ENCODE peak calls at places on chromosomes 11 and 22, in four cellular contexts. C is Panc1, Q is suprapubic skin, E is stomach. O is an unnamed sample.

GRCh38 chr22:38397189-38398097 is 57.6 kb downstream of the KCNJ4 start:
- DNase-seq in Q (no peak), E (no peak), C (no peak), O (peak)

GRCh38 chr11:101390539-101390938 is 193.3 kb downstream of the TRPC6 start:
- DNase-seq in Q (no peak), C (no peak), E (no peak), O (no peak)

GRCh38 chr11:98601181-98601773 is 419.5 kb upstream of the CNTN5 start:
- DNase-seq in Q (no peak), E (no peak), C (no peak), O (no peak)

GRCh38 chr22:44130076-44130711 is 50.5 kb upstream of the PARVG start:
- DNase-seq in E (no peak), Q (no peak), C (no peak), O (no peak)

GRCh38 chr11:13143486-13144297 is 133.9 kb upstream of the BMAL1 start:
- DNase-seq in C (no peak), Q (no peak), E (peak), O (no peak)

GRCh38 chr22:26414347-26414746 is 14.7 kb upstream of the ASPHD2 start:
- DNase-seq in E (no peak), C (no peak), Q (no peak), O (no peak)

GRCh38 chr22:30816413-30816812 is 121.7 kb downstream of the OSBP2 start:
- DNase-seq in C (no peak), E (no peak), Q (peak), O (no peak)

GRCh38 chr22:25068701-25069100 is 116.2 kb downstream of the KIAA1671 start:
- DNase-seq in E (no peak), C (no peak), Q (no peak), O (no peak)

GRCh38 chr11:118263694-118264567 is at the start of gene MPZL2:
- DNase-seq in Q (no peak), C (no peak), E (peak), O (peak)

GRCh38 chr11:13207665-13208594 is 69.7 kb upstream of the BMAL1 start:
- DNase-seq in C (no peak), E (no peak), Q (no peak), O (peak)

GRCh38 chr11:15127341-15127740 is 12.6 kb downstream of the INSC start:
- DNase-seq in Q (no peak), E (no peak), C (no peak), O (no peak)

GRCh38 chr11:18798941-18799469 is 7.4 kb upstream of the PTPN5 start:
- DNase-seq in C (no peak), Q (no peak), E (no peak), O (no peak)

GRCh38 chr22:36331306-36331911 is 56.4 kb downstream of the MYH9 start:
- DNase-seq in C (no peak), Q (no peak), E (peak), O (no peak)

GRCh38 chr11:60945295-60945667 is 6.7 kb downstream of the SLC15A3 start:
- DNase-seq in Q (no peak), C (no peak), E (no peak), O (no peak)

GRCh38 chr22:36986242-36986821 is 32.9 kb downstream of the TST start:
- DNase-seq in E (peak), Q (no peak), C (peak), O (no peak)

GRCh38 chr22:36369004-36369921 is 18.5 kb downstream of the MYH9 start:
- DNase-seq in C (no peak), E (no peak), Q (no peak), O (no peak)

GRCh38 chr22:39405346-39406085 is 5.9 kb downstream of the TAB1 start:
- DNase-seq in E (no peak), C (no peak), Q (no peak), O (peak)

GRCh38 chr11:29352273-29352672 is 664.6 kb downstream of the KCNA4 start:
- DNase-seq in E (no peak), Q (no peak), C (no peak), O (no peak)

GRCh38 chr11:43868852-43869567 is 11.6 kb upstream of the ALKBH3 start:
- DNase-seq in C (no peak), E (no peak), Q (no peak), O (peak)

GRCh38 chr11:28536504-28537267 is 428.5 kb downstream of the METTL15 start:
- DNase-seq in Q (no peak), E (no peak), C (no peak), O (no peak)

GRCh38 chr11:120208012-120208441 is 2.8 kb upstream of the OAF start:
- DNase-seq in C (no peak), E (no peak), Q (no peak), O (no peak)
- TF ChIP-seq POLR2AphosphoS5 in C (no peak), E (no peak), Q (no peak), O (no peak)

DNA sequence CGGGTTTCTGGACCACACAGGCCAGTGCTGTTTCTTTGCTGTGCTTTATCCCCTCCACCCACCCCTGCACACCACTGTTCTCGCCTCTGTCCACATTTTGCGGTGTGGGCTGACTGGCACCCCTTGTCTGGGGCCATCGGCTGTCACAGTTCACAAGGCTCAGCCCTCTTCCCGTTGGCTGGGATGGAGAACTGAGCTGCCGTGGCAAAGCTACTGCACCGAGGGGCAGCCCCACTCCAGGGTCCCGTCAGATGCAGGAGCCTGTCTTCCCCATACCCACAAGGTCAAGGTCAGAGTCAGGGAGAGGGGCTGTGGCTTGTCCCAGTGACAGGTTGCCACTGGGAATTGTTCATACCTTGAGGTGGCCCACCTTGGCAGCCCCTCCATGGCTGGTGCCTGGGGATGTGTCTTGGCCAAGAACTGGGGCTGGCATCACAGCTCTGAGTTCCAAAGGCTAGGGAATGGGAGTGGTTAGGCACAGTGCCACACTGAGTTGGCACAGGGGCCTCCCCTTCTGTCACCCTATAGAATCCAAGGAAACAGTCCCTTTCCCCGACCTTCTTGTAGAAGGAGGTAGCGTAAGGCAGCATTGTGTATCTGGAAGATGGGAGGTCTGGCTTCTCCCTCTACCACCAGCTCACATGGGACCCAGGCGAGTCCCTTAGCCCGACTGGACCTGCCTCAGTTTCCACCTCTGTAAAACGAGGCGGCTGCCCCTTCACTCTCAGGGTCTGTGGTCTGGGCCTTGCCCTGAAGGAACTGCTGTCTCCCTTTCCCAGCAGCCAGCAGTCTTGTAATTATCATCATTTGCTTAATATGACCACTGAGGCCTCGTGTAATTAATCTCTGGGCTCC is 3.4 kb downstream of the GRK2 start:
- DNase-seq in Q (no peak), C (no peak), E (peak), O (no peak)
- TF ChIP-seq POLR2AphosphoS5 in Q (no peak), C (no peak), E (no peak), O (no peak)

DNA sequence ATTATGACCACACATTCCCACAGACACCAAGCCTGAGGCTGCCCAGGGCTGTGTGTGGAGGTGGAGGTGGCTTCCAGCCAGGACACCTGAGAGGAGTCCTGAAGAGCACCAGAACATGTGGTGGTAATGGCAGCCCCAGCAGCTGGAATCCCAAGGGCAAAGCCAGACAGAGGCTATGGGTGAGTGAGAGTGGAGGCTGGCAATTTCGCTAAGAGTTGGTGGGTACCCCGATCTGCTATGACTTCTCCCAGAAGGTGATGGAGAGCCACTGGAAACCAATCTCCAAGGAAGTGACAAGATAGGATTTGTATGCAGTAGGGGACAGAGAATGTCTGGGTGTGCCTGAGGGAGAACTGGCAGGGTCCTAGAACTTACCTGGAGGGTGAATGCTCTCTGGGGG is 69.3 kb upstream of the CLTCL1 start:
- DNase-seq in Q (no peak), C (no peak), E (no peak), O (no peak)
- TF ChIP-seq POLR2AphosphoS5 in Q (no peak), C (no peak), E (no peak), O (no peak)

DNA sequence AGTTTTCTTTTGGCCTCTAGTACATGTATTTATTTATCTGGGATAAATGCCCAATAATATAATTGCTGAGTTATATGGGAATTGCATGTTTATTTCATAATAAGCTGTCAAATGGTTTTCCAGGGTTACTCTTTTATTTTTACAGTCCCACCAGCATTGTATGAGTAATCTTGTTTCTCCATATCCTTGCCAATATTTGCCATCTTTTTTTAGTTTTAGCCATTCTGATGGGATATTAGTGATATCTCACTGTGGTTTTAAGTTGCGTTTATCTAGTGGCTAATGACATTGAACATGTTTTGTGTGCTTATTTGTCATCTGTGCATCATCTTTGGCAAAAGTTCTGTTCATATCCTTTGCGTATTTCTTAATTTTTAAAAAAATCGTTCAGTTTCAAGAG is 372.8 kb upstream of the CCDC179 start:
- DNase-seq in C (no peak), Q (no peak), E (no peak), O (no peak)
- TF ChIP-seq POLR2AphosphoS5 in C (no peak), Q (no peak), E (no peak), O (no peak)

GRCh38 chr11:67412495-67413179 is 2.8 kb upstream of the CARNS1 start:
- DNase-seq in Q (no peak), E (no peak), C (no peak), O (no peak)
- TF ChIP-seq POLR2AphosphoS5 in Q (no peak), E (no peak), C (no peak), O (no peak)

GRCh38 chr22:17368144-17368726 is 1.0 kb upstream of the CECR2 start:
- DNase-seq in C (no peak), Q (no peak), E (no peak), O (no peak)
- TF ChIP-seq POLR2AphosphoS5 in C (no peak), Q (no peak), E (no peak), O (no peak)

DNA sequence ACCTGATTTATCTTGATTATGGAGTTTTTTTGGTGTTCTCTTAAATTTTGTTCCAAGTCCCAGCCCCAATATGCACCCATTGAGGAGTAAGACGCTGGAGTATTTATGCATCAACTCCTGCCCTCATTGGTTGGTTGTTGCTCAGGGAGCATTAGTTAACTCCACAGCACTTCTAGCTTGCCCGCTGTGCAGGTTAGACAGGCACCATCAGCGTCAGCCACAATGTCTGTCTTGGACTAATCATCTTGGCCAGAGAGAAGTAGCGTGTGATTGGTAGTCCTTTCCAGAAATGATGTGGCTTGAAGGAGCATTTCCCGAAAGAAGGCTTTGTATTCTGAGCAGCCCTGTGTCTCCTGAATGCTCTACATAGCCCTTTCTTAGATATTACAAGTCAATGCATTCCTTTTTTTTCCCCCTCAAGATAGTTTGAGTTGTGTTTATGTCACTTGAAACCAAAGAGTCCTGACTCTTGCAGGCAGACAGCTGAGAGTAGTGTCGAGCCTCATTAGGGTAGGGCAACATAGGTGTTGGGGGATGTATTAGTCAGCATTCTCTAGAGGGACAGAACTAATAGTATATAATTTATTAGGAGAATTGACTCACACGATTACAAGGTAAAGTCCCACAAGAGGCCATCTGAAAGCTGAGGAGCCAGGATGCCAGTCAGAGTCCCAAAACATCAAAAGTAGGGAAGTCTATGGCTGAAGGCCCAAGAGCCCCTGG is 94.6 kb upstream of the RCN1 start:
- DNase-seq in C (no peak), E (no peak), Q (no peak), O (no peak)
- TF ChIP-seq POLR2AphosphoS5 in C (no peak), E (no peak), Q (no peak), O (no peak)

O was measured in upper lobe of left lung.